ENCODE peak calls at places on chromosomes 13 and 19, in six cellular contexts. One of them, this sample, is unnamed.

GRCh38 chr13:24541127-24541475 is 28.5 kb upstream of the PARP4 start:
- DNase-seq in upper lobe of left lung: no peak
- DNase-seq in tibial nerve: no peak
- DNase-seq in suprapubic skin: no peak
- DNase-seq in transverse colon: no peak
- DNase-seq in A549: no peak
- DNase-seq in this sample: no peak

GRCh38 chr13:52848455-52849190 is at the start of gene PCDH8:
- DNase-seq in upper lobe of left lung: no peak
- DNase-seq in tibial nerve: no peak
- DNase-seq in suprapubic skin: no peak
- DNase-seq in transverse colon: no peak
- DNase-seq in A549: no peak
- DNase-seq in this sample: no peak

GRCh38 chr13:98504371-98504963 is 72.4 kb downstream of the STK24 start:
- DNase-seq in upper lobe of left lung: no peak
- DNase-seq in tibial nerve: no peak
- DNase-seq in suprapubic skin: no peak
- DNase-seq in transverse colon: no peak
- DNase-seq in A549: no peak
- DNase-seq in this sample: no peak

GRCh38 chr13:109626386-109627171 is 159.8 kb downstream of the IRS2 start:
- DNase-seq in upper lobe of left lung: no peak
- DNase-seq in tibial nerve: no peak
- DNase-seq in suprapubic skin: no peak
- DNase-seq in transverse colon: no peak
- DNase-seq in A549: no peak
- DNase-seq in this sample: no peak

GRCh38 chr19:28296506-28296905 is 916.4 kb downstream of the UQCRFS1 start:
- DNase-seq in upper lobe of left lung: no peak
- DNase-seq in tibial nerve: no peak
- DNase-seq in suprapubic skin: no peak
- DNase-seq in transverse colon: no peak
- DNase-seq in A549: no peak
- DNase-seq in this sample: no peak

GRCh38 chr13:113848431-113849260 is 15.2 kb downstream of the GAS6 start:
- DNase-seq in upper lobe of left lung: no peak
- DNase-seq in tibial nerve: no peak
- DNase-seq in suprapubic skin: peak; percentile 50
- DNase-seq in transverse colon: peak; percentile 79
- DNase-seq in A549: no peak
- DNase-seq in this sample: peak; percentile 71

GRCh38 chr19:8575467-8575997 is 1.7 kb downstream of the MYO1F start:
- DNase-seq in upper lobe of left lung: peak; percentile 56
- DNase-seq in tibial nerve: no peak
- DNase-seq in suprapubic skin: no peak
- DNase-seq in transverse colon: peak; percentile 38
- DNase-seq in A549: peak; percentile 57
- DNase-seq in this sample: no peak

GRCh38 chr13:70756088-70756487 is 647.8 kb upstream of the KLHL1 start:
- DNase-seq in upper lobe of left lung: no peak
- DNase-seq in tibial nerve: no peak
- DNase-seq in suprapubic skin: no peak
- DNase-seq in transverse colon: no peak
- DNase-seq in A549: no peak
- DNase-seq in this sample: no peak

GRCh38 chr19:35155441-35155840 is 906 bp downstream of the FXYD5 start:
- DNase-seq in upper lobe of left lung: no peak
- DNase-seq in tibial nerve: no peak
- DNase-seq in suprapubic skin: no peak
- DNase-seq in transverse colon: no peak
- DNase-seq in A549: no peak
- DNase-seq in this sample: no peak

GRCh38 chr19:36198116-36198515 is 16.3 kb downstream of the ZNF565 start:
- DNase-seq in upper lobe of left lung: no peak
- DNase-seq in tibial nerve: no peak
- DNase-seq in suprapubic skin: no peak
- DNase-seq in transverse colon: no peak
- DNase-seq in A549: no peak
- DNase-seq in this sample: no peak

GRCh38 chr13:91347996-91348905 is 764 bp downstream of the MIR17HG start:
- DNase-seq in upper lobe of left lung: peak; percentile 31
- DNase-seq in tibial nerve: peak; percentile 20
- DNase-seq in suprapubic skin: peak; percentile 72
- DNase-seq in transverse colon: peak; percentile 56
- DNase-seq in A549: peak; percentile 18
- DNase-seq in this sample: peak; percentile 53

GRCh38 chr13:51564252-51564651 is 20.0 kb upstream of the WDFY2 start:
- DNase-seq in upper lobe of left lung: no peak
- DNase-seq in tibial nerve: no peak
- DNase-seq in suprapubic skin: no peak
- DNase-seq in transverse colon: no peak
- DNase-seq in A549: no peak
- DNase-seq in this sample: no peak

GRCh38 chr19:52695996-52696395 is 38.8 kb downstream of the ZNF611 start:
- DNase-seq in upper lobe of left lung: no peak
- DNase-seq in tibial nerve: no peak
- DNase-seq in suprapubic skin: no peak
- DNase-seq in transverse colon: no peak
- DNase-seq in A549: no peak
- DNase-seq in this sample: no peak

GRCh38 chr13:107867701-107868661 is 347.4 kb downstream of the LIG4 start:
- DNase-seq in upper lobe of left lung: peak; percentile 22
- DNase-seq in tibial nerve: no peak
- DNase-seq in suprapubic skin: no peak
- DNase-seq in transverse colon: no peak
- DNase-seq in A549: peak; percentile 15
- DNase-seq in this sample: peak; percentile 35

GRCh38 chr19:44718441-44719261 is 19.7 kb downstream of the CEACAM16 start:
- DNase-seq in upper lobe of left lung: peak; percentile 73
- DNase-seq in tibial nerve: no peak
- DNase-seq in suprapubic skin: no peak
- DNase-seq in transverse colon: peak; percentile 81
- DNase-seq in A549: peak; percentile 95
- DNase-seq in this sample: peak; percentile 93
- H3K27ac ChIP-seq in upper lobe of left lung: peak overlapping the region; percentile 90
- H3K27ac ChIP-seq in tibial nerve: peak overlapping the region; percentile 48
- H3K27ac ChIP-seq in suprapubic skin: peak overlapping the region; percentile 68
- H3K27ac ChIP-seq in transverse colon: peak overlapping the region; percentile 83
- H3K27ac ChIP-seq in A549: peak overlapping the region; percentile 93
- H3K27ac ChIP-seq in this sample: peak overlapping the region; percentile 83

GRCh38 chr19:39672473-39672872 is 16.8 kb downstream of the LGALS16 start:
- DNase-seq in upper lobe of left lung: no peak
- DNase-seq in tibial nerve: no peak
- DNase-seq in suprapubic skin: no peak
- DNase-seq in transverse colon: no peak
- DNase-seq in A549: no peak
- DNase-seq in this sample: no peak
- TF ChIP-seq EP300 in upper lobe of left lung: no peak
- TF ChIP-seq EP300 in tibial nerve: no peak
- TF ChIP-seq EP300 in suprapubic skin: no peak
- TF ChIP-seq EP300 in transverse colon: no peak
- TF ChIP-seq EP300 in A549: no peak
- TF ChIP-seq EP300 in this sample: no peak

GRCh38 chr19:30450945-30451344 is 78.8 kb downstream of the ZNF536 start:
- DNase-seq in upper lobe of left lung: no peak
- DNase-seq in tibial nerve: no peak
- DNase-seq in suprapubic skin: no peak
- DNase-seq in transverse colon: no peak
- DNase-seq in A549: no peak
- DNase-seq in this sample: no peak
- H3K27ac ChIP-seq in upper lobe of left lung: no peak overlapping the region
- H3K27ac ChIP-seq in tibial nerve: peak overlapping the region; percentile 27
- H3K27ac ChIP-seq in suprapubic skin: peak overlapping the region; percentile 39
- H3K27ac ChIP-seq in transverse colon: peak overlapping the region; percentile 55
- H3K27ac ChIP-seq in A549: no peak overlapping the region
- H3K27ac ChIP-seq in this sample: peak overlapping the region; percentile 45

DNA sequence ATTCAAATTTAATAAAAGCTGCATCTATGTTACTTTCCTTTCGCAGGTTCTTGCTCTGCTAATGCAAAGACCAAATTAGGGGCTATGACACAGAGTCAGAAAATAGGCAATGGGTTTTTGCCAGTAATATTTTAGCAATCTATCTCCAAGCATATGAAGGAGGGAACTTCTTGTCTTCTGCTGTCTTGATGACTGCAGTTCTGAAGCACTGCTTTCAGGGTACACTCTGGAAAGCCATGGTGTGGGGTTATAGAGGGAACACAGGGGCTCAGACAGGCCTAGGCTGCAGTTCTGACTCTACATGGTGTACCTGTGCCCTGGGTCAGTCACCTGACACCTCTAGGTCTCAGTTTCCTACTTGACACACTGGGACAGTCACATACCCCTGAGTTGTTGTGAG is 263.4 kb downstream of the DNAJC15 start:
- DNase-seq in upper lobe of left lung: no peak
- DNase-seq in tibial nerve: no peak
- DNase-seq in suprapubic skin: no peak
- DNase-seq in transverse colon: no peak
- DNase-seq in A549: no peak
- DNase-seq in this sample: no peak
- TF ChIP-seq EP300 in upper lobe of left lung: no peak
- TF ChIP-seq EP300 in tibial nerve: no peak
- TF ChIP-seq EP300 in suprapubic skin: no peak
- TF ChIP-seq EP300 in transverse colon: no peak
- TF ChIP-seq EP300 in A549: no peak
- TF ChIP-seq EP300 in this sample: no peak

GRCh38 chr19:2464389-2464788 is 7.6 kb upstream of the LMNB2 start:
- DNase-seq in upper lobe of left lung: no peak
- DNase-seq in tibial nerve: no peak
- DNase-seq in suprapubic skin: no peak
- DNase-seq in transverse colon: no peak
- DNase-seq in A549: no peak
- DNase-seq in this sample: no peak
- H3K27ac ChIP-seq in upper lobe of left lung: no peak overlapping the region
- H3K27ac ChIP-seq in tibial nerve: no peak overlapping the region
- H3K27ac ChIP-seq in suprapubic skin: no peak overlapping the region
- H3K27ac ChIP-seq in transverse colon: no peak overlapping the region
- H3K27ac ChIP-seq in A549: peak overlapping the region; percentile 98
- H3K27ac ChIP-seq in this sample: no peak overlapping the region

DNA sequence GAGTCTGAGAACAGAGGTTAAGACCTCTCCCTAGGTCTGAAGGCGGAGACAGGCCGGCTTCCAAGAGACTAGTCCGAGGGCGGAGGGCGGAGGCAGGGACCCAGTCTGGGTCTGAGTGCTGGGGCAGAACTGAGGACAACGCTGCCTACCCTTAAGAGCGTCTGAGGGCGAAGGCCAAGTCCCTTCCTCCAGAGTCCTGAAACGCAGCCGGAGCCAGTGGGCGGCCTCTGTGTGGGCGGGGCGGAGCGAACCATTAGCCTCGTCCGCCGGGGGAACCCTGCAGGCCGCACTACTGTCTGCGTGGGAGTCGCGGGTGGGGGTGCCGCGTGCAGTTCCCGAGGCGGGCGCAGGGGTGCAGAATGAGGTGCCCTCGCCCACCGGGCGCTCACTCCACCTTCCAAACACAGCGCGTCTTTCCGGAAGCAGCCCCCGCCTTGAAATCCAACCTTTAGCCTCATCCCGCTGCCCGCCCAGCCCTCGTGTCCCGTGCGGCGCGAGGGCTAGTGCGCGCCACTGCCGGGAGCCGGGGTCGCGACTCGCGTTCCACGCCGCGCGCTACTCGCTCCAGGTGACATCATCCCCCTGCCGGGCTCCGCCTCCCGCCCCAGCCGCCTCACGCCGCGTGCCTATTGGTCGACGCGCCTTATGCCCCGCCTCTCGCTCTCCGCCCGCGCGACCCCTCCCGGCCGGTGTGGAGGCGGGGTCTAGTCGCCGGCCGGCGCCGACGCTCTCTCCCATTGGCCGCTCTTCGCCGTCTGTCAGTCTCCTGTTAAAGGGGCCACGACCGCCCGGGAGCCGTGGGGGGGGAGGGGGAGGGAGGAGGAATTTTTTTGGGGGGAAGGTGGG is at the start of gene C19orf73:
- DNase-seq in upper lobe of left lung: peak; percentile 92
- DNase-seq in tibial nerve: peak; percentile 88
- DNase-seq in suprapubic skin: peak; percentile 95
- DNase-seq in transverse colon: peak; percentile 97
- DNase-seq in A549: peak; percentile 98
- DNase-seq in this sample: peak; percentile 96
- TF ChIP-seq EP300 in upper lobe of left lung: no peak
- TF ChIP-seq EP300 in tibial nerve: peak; percentile 45
- TF ChIP-seq EP300 in suprapubic skin: no peak
- TF ChIP-seq EP300 in transverse colon: no peak
- TF ChIP-seq EP300 in A549: no peak
- TF ChIP-seq EP300 in this sample: no peak

DNA sequence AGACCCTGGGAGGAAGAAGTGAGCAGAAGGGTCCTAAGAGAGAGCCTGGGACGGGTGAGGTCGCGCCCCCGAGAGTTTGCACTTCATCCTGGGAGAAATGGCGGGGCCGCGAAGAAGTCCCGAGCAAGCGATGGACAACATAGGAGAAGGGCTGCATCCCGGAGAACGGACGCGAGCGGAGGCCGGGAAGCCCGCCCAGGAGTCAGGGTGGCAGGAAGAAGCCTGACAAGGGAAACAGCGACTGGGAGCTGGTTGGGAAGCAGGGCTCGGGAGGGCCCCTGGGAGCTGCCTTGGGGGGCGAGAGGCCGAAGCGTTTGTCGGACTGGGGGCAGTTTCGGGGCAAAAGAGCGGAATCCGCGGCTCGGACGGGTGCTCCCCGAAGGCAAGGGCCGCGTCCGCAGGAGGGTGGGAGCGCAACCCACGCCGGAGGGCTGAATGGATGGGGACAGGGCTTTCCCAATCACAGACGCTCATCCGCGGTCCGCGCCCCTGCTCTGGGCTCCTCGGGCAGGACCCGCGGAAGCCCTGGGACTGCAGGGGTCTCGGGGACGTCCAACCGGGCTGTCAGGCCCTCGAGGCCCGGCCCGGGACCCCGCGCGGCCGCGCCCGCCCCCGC is 469 bp downstream of the ABHD17A start:
- DNase-seq in upper lobe of left lung: no peak
- DNase-seq in tibial nerve: no peak
- DNase-seq in suprapubic skin: peak; percentile 76
- DNase-seq in transverse colon: no peak
- DNase-seq in A549: no peak
- DNase-seq in this sample: no peak
- H3K27ac ChIP-seq in upper lobe of left lung: peak overlapping the region; percentile 93
- H3K27ac ChIP-seq in tibial nerve: peak overlapping the region; percentile 81
- H3K27ac ChIP-seq in suprapubic skin: peak overlapping the region; percentile 89
- H3K27ac ChIP-seq in transverse colon: peak overlapping the region; percentile 95
- H3K27ac ChIP-seq in A549: peak overlapping the region; percentile 98
- H3K27ac ChIP-seq in this sample: peak overlapping the region; percentile 86